ENCODE peak calls at places on chromosomes 5 and 9, in four cellular contexts. R is HepG2, H is body of pancreas, S is H9. K is an unnamed sample. For H3K4me1, the result is how much of the 10 kb centered on the place peaks cover.

GRCh38 chr9:99803694-99804093 is 18.0 kb upstream of the NR4A3 start:
- DNase-seq in H (no peak), R (no peak), S (no peak), K (no peak)

GRCh38 chr5:169242175-169242848 is 58.6 kb downstream of the SLIT3 start:
- DNase-seq in H (no peak), R (no peak), S (no peak), K (no peak)

GRCh38 chr9:70480405-70480980 is 66.0 kb upstream of the KLF9 start:
- DNase-seq in R (no peak), S (no peak), H (peak), K (peak)

GRCh38 chr9:9783211-9783610 is 829.6 kb downstream of the PTPRD start:
- DNase-seq in R (no peak), H (no peak), S (no peak), K (no peak)

GRCh38 chr9:80440724-80441123 is 869.0 kb downstream of the TLE4 start:
- DNase-seq in H (no peak), R (no peak), S (no peak), K (no peak)

GRCh38 chr9:112158629-112159228 is 16.4 kb downstream of the SUSD1 start:
- DNase-seq in H (no peak), R (no peak), S (no peak), K (no peak)

GRCh38 chr5:36200513-36200912 is 41.2 kb downstream of the NADK2 start:
- DNase-seq in S (no peak), H (no peak), R (no peak), K (no peak)

GRCh38 chr9:33101104-33101951 is 24.9 kb upstream of the SMU1 start:
- DNase-seq in R (no peak), S (no peak), H (no peak), K (peak)

GRCh38 chr9:2723666-2724065 is 6.4 kb downstream of the KCNV2 start:
- DNase-seq in H (no peak), R (no peak), S (no peak), K (no peak)

GRCh38 chr5:181133610-181134231 is 2.8 kb upstream of the OR2V1 start:
- DNase-seq in H (no peak), S (no peak), R (peak), K (peak)

GRCh38 chr9:133619791-133620190 is 10.6 kb upstream of the FAM163B start:
- DNase-seq in H (no peak), S (no peak), R (no peak), K (no peak)

GRCh38 chr5:102823441-102823874 is 68.4 kb downstream of the PAM start:
- DNase-seq in R (no peak), H (no peak), S (no peak), K (no peak)

GRCh38 chr9:127506814-127507750 is 55.8 kb downstream of the LRSAM1 start:
- DNase-seq in H (peak), S (no peak), R (no peak), K (no peak)

GRCh38 chr9:125649315-125649714 is 57.7 kb downstream of the MAPKAP1 start:
- DNase-seq in H (no peak), S (no peak), R (no peak), K (no peak)

GRCh38 chr5:152462021-152462721 is 57.1 kb upstream of the NMUR2 start:
- DNase-seq in H (no peak), R (no peak), S (no peak), K (no peak)

GRCh38 chr9:81671880-81672280 is 17.5 kb downstream of the TLE1 start:
- DNase-seq in H (peak), R (no peak), S (no peak), K (peak)

GRCh38 chr5:135457424-135458071 is 5.4 kb upstream of the TIFAB start:
- DNase-seq in H (peak), S (peak), R (peak), K (peak)

GRCh38 chr5:119631660-119632059 is 2.3 kb downstream of the FAM170A start:
- DNase-seq in H (no peak), S (no peak), R (no peak), K (no peak)

GRCh38 chr9:19788152-19788551 is 685 bp downstream of the SLC24A2 start:
- DNase-seq in H (no peak), S (peak), R (no peak), K (no peak)

GRCh38 chr9:137494104-137494544 is 35.0 kb upstream of the NSMF start:
- DNase-seq in H (no peak), S (no peak), R (no peak), K (no peak)

GRCh38 chr5:82092-82491 is 9.9 kb upstream of the PLEKHG4B start:
- DNase-seq in S (peak), H (no peak), R (peak), K (no peak)

GRCh38 chr9:127059648-127060365 is 62.6 kb downstream of the ANGPTL2 start:
- DNase-seq in H (no peak), S (no peak), R (no peak), K (no peak)

GRCh38 chr9:106600955-106601354 is 262.0 kb upstream of the ZNF462 start:
- DNase-seq in R (no peak), S (no peak), H (no peak), K (no peak)

GRCh38 chr5:74954919-74955318 is 88.7 kb upstream of the FAM169A start:
- DNase-seq in S (no peak), H (no peak), R (peak), K (no peak)

GRCh38 chr5:159909126-159909525 is 7.2 kb upstream of the ADRA1B start:
- DNase-seq in R (no peak), S (no peak), H (no peak), K (no peak)

GRCh38 chr5:176181271-176181855 is 56.9 kb upstream of the SIMC1 start:
- DNase-seq in S (no peak), R (no peak), H (no peak), K (peak)

GRCh38 chr9:137912671-137913070 is 35.1 kb downstream of the CACNA1B start:
- DNase-seq in H (no peak), R (no peak), S (no peak), K (no peak)

GRCh38 chr9:120668399-120668798 is 45.9 kb downstream of the MEGF9 start:
- DNase-seq in H (no peak), R (no peak), S (no peak), K (no peak)

GRCh38 chr9:130975156-130975555 is 33.8 kb upstream of the LAMC3 start:
- DNase-seq in R (no peak), H (no peak), S (no peak), K (no peak)

GRCh38 chr9:90991953-90992352 is 190.3 kb downstream of the SYK start:
- DNase-seq in H (no peak), R (peak), S (no peak), K (no peak)

GRCh38 chr5:41763537-41763936 is 106.7 kb downstream of the OXCT1 start:
- DNase-seq in R (no peak), H (no peak), S (no peak), K (no peak)

GRCh38 chr9:113011911-113012381 is at the start of gene ZNF883:
- DNase-seq in R (peak), S (peak), H (peak), K (peak)

GRCh38 chr5:16588434-16589214 is 28.2 kb downstream of the RETREG1 start:
- DNase-seq in R (peak), H (no peak), S (no peak), K (no peak)

GRCh38 chr9:86723351-86723750 is 224.0 kb downstream of the GAS1 start:
- DNase-seq in S (no peak), H (no peak), R (no peak), K (no peak)

GRCh38 chr5:32274548-32275420 is 38.0 kb downstream of the MTMR12 start:
- DNase-seq in H (no peak), R (no peak), S (no peak), K (no peak)
- H3K27ac ChIP-seq in H (peak), R (peak), S (no peak), K (peak)

DNA sequence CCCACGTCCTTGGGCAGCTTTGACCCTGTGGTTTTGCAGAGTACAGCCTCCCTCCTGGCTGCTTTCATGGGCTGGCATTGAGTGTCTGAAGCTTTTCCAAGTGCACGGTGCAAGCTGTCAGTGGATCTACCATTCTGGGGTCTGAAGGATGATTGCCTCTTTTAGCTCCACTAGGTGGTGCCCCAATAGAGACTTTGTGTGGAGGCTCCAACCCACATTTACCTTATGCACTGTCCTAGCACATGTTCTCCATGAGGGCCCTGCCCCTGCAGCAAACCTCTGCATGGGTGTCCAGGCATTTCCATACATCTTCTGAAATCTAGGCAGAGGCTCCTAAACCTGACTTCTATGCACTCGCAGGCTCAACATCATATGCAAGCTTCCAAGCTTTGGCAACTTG is 644.2 kb upstream of the CDH9 start:
- DNase-seq in H (no peak), S (peak), R (peak), K (no peak)
- TF ChIP-seq CTCF in H (no peak), S (peak), R (peak), K (no peak)

DNA sequence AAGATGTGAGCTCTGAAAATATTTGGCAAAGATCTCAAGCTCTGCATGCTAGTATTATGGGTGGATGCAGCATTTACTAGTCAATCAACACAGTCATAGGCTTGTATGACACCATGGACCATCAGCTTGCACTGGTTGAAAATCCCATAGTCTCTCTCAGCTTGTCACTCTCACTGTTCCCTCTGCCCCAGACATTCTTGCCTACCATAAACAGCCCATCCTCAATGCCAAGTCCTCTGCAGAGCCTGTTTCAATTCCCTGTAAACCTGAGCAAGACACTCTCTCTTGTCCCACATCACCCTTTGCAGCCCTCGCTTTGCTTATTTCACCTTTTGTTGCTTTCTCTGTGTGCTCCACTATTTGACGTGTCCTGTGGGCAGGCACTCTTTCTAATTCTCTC is 264.6 kb downstream of the ICE1 start:
- DNase-seq in H (no peak), R (no peak), S (no peak), K (no peak)
- H3K4me1 ChIP-seq in H (under half), R (under half), S (under half), K (under half)

GRCh38 chr9:4421847-4422246 is 68.4 kb upstream of the SLC1A1 start:
- DNase-seq in H (no peak), S (no peak), R (no peak), K (no peak)
- H3K27ac ChIP-seq in H (no peak), S (no peak), R (no peak), K (no peak)

K was measured in thyroid gland.